ENCODE peak calls at places on chromosomes 5 and 9, in four cellular contexts. M is A549, G is endothelial cell of umbilical vein, Q is GM12878. Y is an unnamed sample.

GRCh38 chr9:135080286-135081263 is 6.9 kb upstream of the OLFM1 start:
- DNase-seq in Q (no peak), M (no peak), G (no peak), Y (no peak)

GRCh38 chr5:96214442-96215197 is 218.4 kb downstream of the PCSK1 start:
- DNase-seq in Q (no peak), M (peak), G (no peak), Y (no peak)

GRCh38 chr5:37132646-37133045 is 116.5 kb downstream of the CPLANE1 start:
- DNase-seq in M (no peak), G (no peak), Q (no peak), Y (no peak)

GRCh38 chr5:91103353-91104061 is 279.6 kb downstream of the ARRDC3 start:
- DNase-seq in G (no peak), Q (no peak), M (no peak), Y (peak)

GRCh38 chr5:67972027-67972822 is 243.3 kb upstream of the PIK3R1 start:
- DNase-seq in G (no peak), M (no peak), Q (no peak), Y (no peak)

GRCh38 chr9:35731415-35732184 is 395 bp downstream of the TLN1 start:
- DNase-seq in M (peak), G (no peak), Q (no peak), Y (peak)

GRCh38 chr5:178941361-178941760 is 363 bp downstream of the ZNF454 start:
- DNase-seq in M (no peak), Q (no peak), G (no peak), Y (no peak)

GRCh38 chr9:72384710-72385475 is 19.9 kb upstream of the ZFAND5 start:
- DNase-seq in Q (no peak), M (no peak), G (no peak), Y (no peak)

GRCh38 chr5:56588636-56589485 is 226.5 kb upstream of the MAP3K1 start:
- DNase-seq in G (no peak), Q (peak), M (no peak), Y (peak)

GRCh38 chr9:35114921-35115341 is 731 bp downstream of the ATOSB start:
- DNase-seq in G (peak), Q (no peak), M (peak), Y (peak)

GRCh38 chr5:14165375-14166091 is 22.4 kb downstream of the TRIO start:
- DNase-seq in Q (no peak), G (peak), M (peak), Y (peak)

GRCh38 chr5:14167211-14167845 is 24.2 kb downstream of the TRIO start:
- DNase-seq in G (no peak), M (peak), Q (no peak), Y (peak)

GRCh38 chr5:14166437-14166836 is 23.3 kb downstream of the TRIO start:
- DNase-seq in Q (no peak), M (no peak), G (no peak), Y (no peak)

GRCh38 chr5:14168793-14169262 is 25.7 kb downstream of the TRIO start:
- DNase-seq in M (no peak), Q (no peak), G (no peak), Y (no peak)

DNA sequence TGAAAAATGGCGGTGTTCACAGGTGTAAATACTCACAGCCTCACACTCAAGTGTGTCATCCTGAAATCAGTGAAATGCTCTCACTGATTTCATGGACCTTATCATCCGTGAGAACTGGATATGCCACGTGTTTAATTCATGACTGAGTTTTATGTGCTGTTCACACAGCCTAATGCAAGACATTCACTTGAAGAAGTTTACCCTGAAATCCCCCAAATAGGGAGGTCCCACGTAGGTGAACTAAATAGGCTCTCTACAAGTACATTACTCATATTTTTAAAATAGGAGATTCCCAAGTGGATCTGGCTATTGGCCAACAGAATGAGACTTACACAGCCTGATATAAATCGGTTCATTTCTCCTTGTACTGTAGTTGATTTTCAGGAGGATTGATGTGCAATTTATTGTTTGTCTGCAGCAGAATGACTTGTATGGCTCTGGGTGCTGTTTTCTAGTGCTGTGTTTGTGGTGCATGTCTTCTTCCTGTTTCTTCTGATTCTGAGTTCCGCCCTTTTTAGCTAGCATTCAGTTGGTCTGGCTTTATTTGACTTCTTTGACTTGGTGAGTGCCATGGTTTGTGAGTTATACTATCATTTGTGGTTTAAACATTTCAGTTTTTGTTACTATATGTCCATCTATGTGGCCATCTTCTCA is 25.1 kb downstream of the TRIO start:
- DNase-seq in M (no peak), G (peak), Q (no peak), Y (peak)
- TF ChIP-seq MAX in M (no peak), G (no peak), Q (no peak), Y (no peak)

DNA sequence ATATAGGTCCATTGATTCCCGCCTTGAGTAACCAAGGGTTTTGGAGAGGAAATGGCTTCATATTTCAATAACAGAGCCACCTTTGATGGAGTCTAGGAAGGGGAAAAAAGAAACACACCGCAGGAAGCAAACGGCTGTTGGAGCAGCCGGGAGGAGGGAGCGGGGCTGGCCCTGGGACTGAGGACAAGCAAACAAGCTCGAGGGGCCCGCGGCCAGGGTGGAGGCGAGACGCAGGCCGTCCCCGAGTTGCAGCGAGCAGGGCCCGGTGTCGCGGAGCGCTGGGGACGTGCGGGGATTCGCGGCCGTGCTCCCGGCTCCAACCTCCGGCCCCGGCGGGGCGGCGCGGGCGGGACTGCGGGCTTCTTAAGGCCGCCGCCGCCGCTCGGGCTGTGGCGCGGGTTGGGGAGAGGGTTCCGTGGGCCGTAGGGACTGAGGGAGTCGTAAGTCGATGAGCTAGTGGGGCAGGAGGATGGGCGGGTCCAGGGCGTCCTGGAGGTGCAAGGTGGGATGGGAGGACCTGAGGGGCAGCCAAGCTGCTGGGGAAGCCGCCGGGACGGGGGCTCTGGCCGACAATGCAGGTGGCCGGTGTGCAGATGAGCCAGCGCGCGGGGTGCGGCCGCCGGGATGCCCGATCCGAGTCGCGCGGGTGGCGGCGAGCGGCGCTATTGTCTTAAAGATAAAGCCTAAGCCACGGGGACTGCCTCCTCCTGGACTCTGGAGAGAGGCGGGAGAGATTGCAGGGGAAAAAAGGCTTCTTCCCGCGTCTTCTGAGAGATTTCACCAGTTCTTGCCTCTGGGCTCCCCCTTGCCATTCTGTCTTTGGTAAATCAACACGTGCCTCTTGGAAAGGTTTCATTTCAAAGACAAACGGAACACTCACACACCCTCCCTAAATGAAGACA is 1.5 kb upstream of the HAPLN1 start:
- DNase-seq in G (peak), Q (no peak), M (peak), Y (no peak)
- TF ChIP-seq POLR2A in G (no peak), Q (no peak), M (no peak), Y (no peak)

DNA sequence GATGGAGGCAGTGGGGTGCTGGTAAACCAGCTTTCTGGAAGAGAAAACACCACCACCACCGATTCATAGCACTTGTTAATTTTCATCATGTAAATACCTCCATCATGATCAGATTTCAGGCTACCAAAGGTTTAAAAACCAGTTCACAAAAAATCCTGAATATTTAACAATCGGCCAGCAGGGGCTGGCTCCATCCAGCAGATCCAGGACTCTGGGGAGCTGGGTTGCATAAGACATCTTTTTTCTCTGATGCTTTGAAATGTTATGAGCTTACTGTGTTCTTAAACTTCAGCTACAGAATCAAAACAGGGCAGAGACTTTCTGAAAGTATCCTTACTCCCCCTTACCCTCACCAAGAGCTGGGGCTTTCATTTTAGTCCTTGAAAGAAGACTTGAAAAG is 14.6 kb upstream of the RNF183 start:
- DNase-seq in Q (no peak), M (no peak), G (no peak), Y (no peak)
- TF ChIP-seq MYC in Q (no peak), M (no peak), G (no peak), Y (no peak)

GRCh38 chr5:152443935-152444334 is 38.9 kb upstream of the NMUR2 start:
- DNase-seq in G (no peak), M (no peak), Q (no peak), Y (no peak)
- TF ChIP-seq MAX in G (no peak), M (no peak), Q (no peak), Y (no peak)

GRCh38 chr5:11814373-11814772 is 89.9 kb downstream of the CTNND2 start:
- DNase-seq in G (no peak), Q (no peak), M (no peak), Y (no peak)
- TF ChIP-seq POLR2A in G (no peak), Q (no peak), M (no peak), Y (no peak)

DNA sequence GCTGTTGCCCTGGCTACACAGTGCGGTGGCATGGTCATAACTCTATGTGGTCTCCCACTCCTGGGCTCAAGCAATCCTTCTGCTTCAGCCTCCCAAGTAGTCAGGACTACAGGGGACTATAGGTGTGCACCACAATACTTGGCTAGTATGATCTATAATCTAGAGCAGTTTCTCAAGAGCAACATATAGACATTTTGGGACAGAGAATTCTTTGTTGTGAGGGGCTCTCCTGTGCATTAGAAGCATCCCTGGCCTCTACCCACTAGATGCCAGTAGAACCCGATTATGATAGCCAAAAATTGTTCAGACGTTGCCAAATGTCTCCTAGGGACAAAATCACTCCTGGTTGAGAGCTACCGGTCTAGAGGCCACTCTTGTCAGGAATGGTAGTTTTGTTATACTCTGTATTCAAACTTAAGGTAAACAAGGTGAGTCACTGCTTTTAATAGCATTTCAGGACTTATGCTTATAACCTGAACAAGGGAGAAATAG is 7.2 kb downstream of the ANKHD1 start:
- DNase-seq in G (no peak), M (peak), Q (no peak), Y (no peak)
- TF ChIP-seq MYC in G (no peak), M (no peak), Q (no peak), Y (no peak)

GRCh38 chr5:16903480-16904300 is 32.4 kb downstream of the MYO10 start:
- DNase-seq in G (no peak), M (no peak), Q (no peak), Y (peak)

GRCh38 chr5:16899171-16899570 is 36.9 kb downstream of the MYO10 start:
- DNase-seq in M (peak), G (no peak), Q (no peak), Y (no peak)

GRCh38 chr5:16901038-16901644 is 34.9 kb downstream of the MYO10 start:
- DNase-seq in Q (no peak), M (no peak), G (no peak), Y (no peak)

GRCh38 chr5:16906255-16906654 is 29.8 kb downstream of the MYO10 start:
- DNase-seq in M (peak), G (no peak), Q (no peak), Y (no peak)

GRCh38 chr5:16902846-16903245 is 33.2 kb downstream of the MYO10 start:
- DNase-seq in M (no peak), G (no peak), Q (no peak), Y (no peak)
- TF ChIP-seq MAX in M (no peak), G (no peak), Q (no peak), Y (no peak)

DNA sequence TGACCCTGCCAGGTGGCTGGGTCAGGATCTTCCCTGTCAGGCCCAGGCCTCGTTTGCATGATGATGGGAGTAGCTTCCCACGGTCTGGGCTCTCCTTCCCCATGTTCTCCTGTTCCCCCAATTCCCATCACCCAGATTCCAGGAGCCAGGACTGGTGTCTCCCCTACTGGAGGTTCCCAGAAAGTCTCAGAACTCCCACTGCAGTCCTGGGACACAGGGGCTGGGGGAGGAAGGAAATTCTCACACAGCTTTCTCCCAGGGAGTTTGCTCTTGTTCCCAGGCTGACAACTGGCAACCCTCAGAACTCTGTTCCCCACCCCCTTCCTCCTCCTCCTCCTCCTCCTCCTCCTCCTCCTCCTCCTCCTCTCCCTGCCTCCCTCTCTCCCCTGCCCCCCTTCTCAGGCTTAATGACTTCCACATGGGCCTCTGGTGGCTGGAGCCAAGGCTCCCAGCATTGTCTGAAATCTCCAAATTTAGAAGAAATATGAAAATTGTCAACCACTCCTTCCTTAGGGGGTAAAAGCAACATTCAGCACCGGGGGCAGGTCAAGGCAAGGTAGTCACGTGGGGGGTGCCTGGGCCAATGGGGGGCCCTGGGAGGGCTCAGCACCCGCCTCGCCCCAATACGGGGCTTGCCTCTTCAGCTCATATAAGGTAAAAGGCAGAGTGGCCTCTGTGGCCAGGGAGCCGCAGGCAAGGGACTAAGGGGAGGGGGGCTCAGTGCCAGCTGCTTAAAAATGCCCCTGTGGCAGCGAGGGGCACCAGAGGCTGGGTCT is 27.3 kb upstream of the IL17B start:
- DNase-seq in G (no peak), Q (no peak), M (no peak), Y (peak)
- TF ChIP-seq POLR2A in G (no peak), Q (no peak), M (no peak), Y (no peak)

GRCh38 chr9:68877219-68877618 is 136.7 kb downstream of the PRKACG start:
- DNase-seq in G (no peak), Q (no peak), M (no peak), Y (no peak)
- TF ChIP-seq MYC in G (no peak), Q (no peak), M (no peak), Y (no peak)

Y was measured in NB4.